ENCODE peak calls at places on chromosomes 3 and 15, in eight cellular contexts. One of them, this sample, is unnamed.

GRCh38 chr3:14506626-14507344 is 33.4 kb downstream of the GRIP2 start:
- DNase-seq in thyroid gland: no peak
- DNase-seq in adrenal gland: no peak
- DNase-seq in body of pancreas: no peak
- DNase-seq in IMR-90: no peak
- DNase-seq in tibial nerve: no peak
- DNase-seq in upper lobe of left lung: no peak
- DNase-seq in A549: no peak
- DNase-seq in this sample: no peak

GRCh38 chr15:40358492-40359353 is 704 bp downstream of the DISP2 start:
- DNase-seq in thyroid gland: no peak
- DNase-seq in adrenal gland: no peak
- DNase-seq in body of pancreas: peak; percentile 25
- DNase-seq in IMR-90: no peak
- DNase-seq in tibial nerve: no peak
- DNase-seq in upper lobe of left lung: no peak
- DNase-seq in A549: no peak
- DNase-seq in this sample: no peak

GRCh38 chr3:130850044-130850797 is 43.7 kb upstream of the ATP2C1 start:
- DNase-seq in thyroid gland: no peak
- DNase-seq in adrenal gland: peak; percentile 37
- DNase-seq in body of pancreas: peak; percentile 38
- DNase-seq in IMR-90: peak; percentile 46
- DNase-seq in tibial nerve: peak; percentile 17
- DNase-seq in upper lobe of left lung: peak; percentile 38
- DNase-seq in A549: no peak
- DNase-seq in this sample: no peak

GRCh38 chr15:78800189-78800588 is 11.1 kb downstream of the ADAMTS7 start:
- DNase-seq in thyroid gland: no peak
- DNase-seq in adrenal gland: no peak
- DNase-seq in body of pancreas: no peak
- DNase-seq in IMR-90: no peak
- DNase-seq in tibial nerve: no peak
- DNase-seq in upper lobe of left lung: no peak
- DNase-seq in A549: no peak
- DNase-seq in this sample: no peak

GRCh38 chr3:12544652-12545472 is 437 bp downstream of the MKRN2OS start:
- DNase-seq in thyroid gland: no peak
- DNase-seq in adrenal gland: no peak
- DNase-seq in body of pancreas: no peak
- DNase-seq in IMR-90: no peak
- DNase-seq in tibial nerve: no peak
- DNase-seq in upper lobe of left lung: no peak
- DNase-seq in A549: no peak
- DNase-seq in this sample: no peak

GRCh38 chr3:37987751-37988179 is 2.8 kb upstream of the VILL start:
- DNase-seq in thyroid gland: no peak
- DNase-seq in adrenal gland: no peak
- DNase-seq in body of pancreas: peak; percentile 33
- DNase-seq in IMR-90: peak; percentile 30
- DNase-seq in tibial nerve: no peak
- DNase-seq in upper lobe of left lung: peak; percentile 73
- DNase-seq in A549: no peak
- DNase-seq in this sample: no peak

GRCh38 chr3:12235691-12236090 is 53.2 kb upstream of the PPARG start:
- DNase-seq in thyroid gland: no peak
- DNase-seq in adrenal gland: no peak
- DNase-seq in body of pancreas: no peak
- DNase-seq in IMR-90: peak; percentile 57
- DNase-seq in tibial nerve: no peak
- DNase-seq in upper lobe of left lung: no peak
- DNase-seq in A549: peak; percentile 16
- DNase-seq in this sample: no peak

GRCh38 chr3:38109580-38110313 is 27.2 kb downstream of the ACAA1 start:
- DNase-seq in thyroid gland: no peak
- DNase-seq in adrenal gland: no peak
- DNase-seq in body of pancreas: no peak
- DNase-seq in IMR-90: no peak
- DNase-seq in tibial nerve: no peak
- DNase-seq in upper lobe of left lung: no peak
- DNase-seq in A549: no peak
- DNase-seq in this sample: no peak

GRCh38 chr15:40247406-40247971 is 8.6 kb downstream of the PAK6 start:
- DNase-seq in thyroid gland: no peak
- DNase-seq in adrenal gland: no peak
- DNase-seq in body of pancreas: no peak
- DNase-seq in IMR-90: no peak
- DNase-seq in tibial nerve: no peak
- DNase-seq in upper lobe of left lung: peak; percentile 16
- DNase-seq in A549: no peak
- DNase-seq in this sample: no peak

GRCh38 chr15:52790941-52791751 is 1.0 kb upstream of the ONECUT1 start:
- DNase-seq in thyroid gland: no peak
- DNase-seq in adrenal gland: no peak
- DNase-seq in body of pancreas: peak; percentile 58
- DNase-seq in IMR-90: peak; percentile 7
- DNase-seq in tibial nerve: no peak
- DNase-seq in upper lobe of left lung: no peak
- DNase-seq in A549: no peak
- DNase-seq in this sample: no peak

GRCh38 chr15:74399100-74399499 is 31.7 kb upstream of the CYP11A1 start:
- DNase-seq in thyroid gland: no peak
- DNase-seq in adrenal gland: no peak
- DNase-seq in body of pancreas: no peak
- DNase-seq in IMR-90: no peak
- DNase-seq in tibial nerve: no peak
- DNase-seq in upper lobe of left lung: no peak
- DNase-seq in A549: no peak
- DNase-seq in this sample: no peak

GRCh38 chr3:143471705-143472104 is 352.1 kb downstream of the CHST2 start:
- DNase-seq in thyroid gland: no peak
- DNase-seq in adrenal gland: no peak
- DNase-seq in body of pancreas: no peak
- DNase-seq in IMR-90: no peak
- DNase-seq in tibial nerve: no peak
- DNase-seq in upper lobe of left lung: no peak
- DNase-seq in A549: no peak
- DNase-seq in this sample: no peak

GRCh38 chr3:14479591-14479990 is 60.6 kb downstream of the GRIP2 start:
- DNase-seq in thyroid gland: no peak
- DNase-seq in adrenal gland: no peak
- DNase-seq in body of pancreas: no peak
- DNase-seq in IMR-90: no peak
- DNase-seq in tibial nerve: no peak
- DNase-seq in upper lobe of left lung: no peak
- DNase-seq in A549: no peak
- DNase-seq in this sample: no peak

GRCh38 chr3:180421711-180422110 is 180.3 kb upstream of the TTC14 start:
- DNase-seq in thyroid gland: no peak
- DNase-seq in adrenal gland: no peak
- DNase-seq in body of pancreas: no peak
- DNase-seq in IMR-90: peak; percentile 7
- DNase-seq in tibial nerve: no peak
- DNase-seq in upper lobe of left lung: no peak
- DNase-seq in A549: no peak
- DNase-seq in this sample: no peak

GRCh38 chr15:43516801-43517353 is 531 bp upstream of the MAP1A start:
- DNase-seq in thyroid gland: no peak
- DNase-seq in adrenal gland: no peak
- DNase-seq in body of pancreas: no peak
- DNase-seq in IMR-90: peak; percentile 68
- DNase-seq in tibial nerve: no peak
- DNase-seq in upper lobe of left lung: no peak
- DNase-seq in A549: no peak
- DNase-seq in this sample: no peak

GRCh38 chr3:46768061-46768460 is 50.4 kb upstream of the PRSS50 start:
- DNase-seq in thyroid gland: no peak
- DNase-seq in adrenal gland: no peak
- DNase-seq in body of pancreas: no peak
- DNase-seq in IMR-90: no peak
- DNase-seq in tibial nerve: no peak
- DNase-seq in upper lobe of left lung: no peak
- DNase-seq in A549: no peak
- DNase-seq in this sample: no peak

GRCh38 chr3:115448856-115449255 is 174.5 kb upstream of the GAP43 start:
- DNase-seq in thyroid gland: no peak
- DNase-seq in adrenal gland: no peak
- DNase-seq in body of pancreas: no peak
- DNase-seq in IMR-90: no peak
- DNase-seq in tibial nerve: no peak
- DNase-seq in upper lobe of left lung: no peak
- DNase-seq in A549: no peak
- DNase-seq in this sample: no peak

GRCh38 chr15:91572110-91572509 is 281.4 kb upstream of the SLCO3A1 start:
- DNase-seq in thyroid gland: no peak
- DNase-seq in adrenal gland: no peak
- DNase-seq in body of pancreas: no peak
- DNase-seq in IMR-90: peak; percentile 15
- DNase-seq in tibial nerve: no peak
- DNase-seq in upper lobe of left lung: peak; percentile 33
- DNase-seq in A549: no peak
- DNase-seq in this sample: peak; percentile 53

GRCh38 chr3:108959017-108959416 is 5.3 kb upstream of the GUCA1C start:
- DNase-seq in thyroid gland: no peak
- DNase-seq in adrenal gland: no peak
- DNase-seq in body of pancreas: no peak
- DNase-seq in IMR-90: no peak
- DNase-seq in tibial nerve: no peak
- DNase-seq in upper lobe of left lung: no peak
- DNase-seq in A549: no peak
- DNase-seq in this sample: no peak

DNA sequence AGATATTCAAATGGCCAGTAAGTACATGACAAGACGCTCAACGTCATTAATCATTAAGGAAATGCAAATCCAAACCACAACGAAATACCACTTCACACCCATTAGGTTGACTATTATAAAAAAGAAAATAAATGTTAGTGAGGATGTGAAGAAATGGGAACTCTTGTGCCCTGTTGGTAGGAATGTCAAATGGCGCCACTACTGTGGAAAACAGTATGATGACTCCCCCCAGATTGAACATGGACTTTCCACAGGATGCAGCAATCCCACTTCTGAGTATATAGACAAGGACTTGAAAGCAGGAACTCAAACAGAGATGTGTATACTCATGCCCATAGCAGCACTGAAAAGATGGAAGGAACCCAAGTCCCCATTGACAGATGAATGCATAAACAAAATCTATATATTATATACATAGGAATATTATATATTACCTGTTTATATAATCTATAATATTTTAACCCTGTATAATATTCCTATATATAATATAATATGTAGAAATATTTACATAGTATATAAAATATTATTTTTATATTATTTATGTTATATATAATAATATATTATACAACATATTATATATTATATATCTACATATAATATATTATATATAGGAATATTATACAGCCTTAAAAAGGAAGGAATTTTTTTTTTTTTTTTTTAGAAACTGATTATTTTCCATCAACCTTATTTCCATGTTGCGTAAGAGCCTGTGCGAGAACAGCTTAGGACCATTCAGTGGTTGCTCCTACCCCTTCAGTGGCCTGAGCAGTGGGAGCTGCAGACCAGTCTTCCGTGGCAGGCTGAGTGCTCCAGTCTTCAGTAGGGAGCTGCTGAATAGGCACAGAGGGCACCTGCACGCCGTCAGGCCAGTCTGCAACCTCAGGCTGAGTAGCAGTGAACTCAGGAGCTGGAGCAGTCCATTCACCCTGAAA is 17.6 kb upstream of the PIGZ start:
- DNase-seq in thyroid gland: no peak
- DNase-seq in adrenal gland: no peak
- DNase-seq in body of pancreas: no peak
- DNase-seq in IMR-90: no peak
- DNase-seq in tibial nerve: no peak
- DNase-seq in upper lobe of left lung: no peak
- DNase-seq in A549: no peak
- DNase-seq in this sample: no peak
- TF ChIP-seq POLR2A in thyroid gland: no peak
- TF ChIP-seq POLR2A in adrenal gland: no peak
- TF ChIP-seq POLR2A in body of pancreas: no peak
- TF ChIP-seq POLR2A in IMR-90: no peak
- TF ChIP-seq POLR2A in tibial nerve: no peak
- TF ChIP-seq POLR2A in upper lobe of left lung: no peak
- TF ChIP-seq POLR2A in A549: no peak
- TF ChIP-seq POLR2A in this sample: no peak

GRCh38 chr3:181735921-181736320 is 24.2 kb downstream of the SOX2 start:
- DNase-seq in thyroid gland: no peak
- DNase-seq in adrenal gland: no peak
- DNase-seq in body of pancreas: no peak
- DNase-seq in IMR-90: no peak
- DNase-seq in tibial nerve: no peak
- DNase-seq in upper lobe of left lung: no peak
- DNase-seq in A549: no peak
- DNase-seq in this sample: no peak
- TF ChIP-seq POLR2A in thyroid gland: no peak
- TF ChIP-seq POLR2A in adrenal gland: no peak
- TF ChIP-seq POLR2A in body of pancreas: no peak
- TF ChIP-seq POLR2A in IMR-90: no peak
- TF ChIP-seq POLR2A in tibial nerve: no peak
- TF ChIP-seq POLR2A in upper lobe of left lung: no peak
- TF ChIP-seq POLR2A in A549: no peak
- TF ChIP-seq POLR2A in this sample: no peak

GRCh38 chr3:185282696-185283373 is 29.0 kb upstream of the EHHADH start:
- DNase-seq in thyroid gland: peak; percentile 98
- DNase-seq in adrenal gland: peak; percentile 98
- DNase-seq in body of pancreas: peak; percentile 98
- DNase-seq in IMR-90: peak; percentile 93
- DNase-seq in tibial nerve: peak; percentile 88
- DNase-seq in upper lobe of left lung: peak; percentile 97
- DNase-seq in A549: peak; percentile 87
- DNase-seq in this sample: peak; percentile 97
- TF ChIP-seq POLR2A in thyroid gland: peak; percentile 65
- TF ChIP-seq POLR2A in adrenal gland: peak; percentile 71
- TF ChIP-seq POLR2A in body of pancreas: peak; percentile 38
- TF ChIP-seq POLR2A in IMR-90: peak; percentile 83
- TF ChIP-seq POLR2A in tibial nerve: no peak
- TF ChIP-seq POLR2A in upper lobe of left lung: peak; percentile 37
- TF ChIP-seq POLR2A in A549: peak; percentile 58
- TF ChIP-seq POLR2A in this sample: no peak

DNA sequence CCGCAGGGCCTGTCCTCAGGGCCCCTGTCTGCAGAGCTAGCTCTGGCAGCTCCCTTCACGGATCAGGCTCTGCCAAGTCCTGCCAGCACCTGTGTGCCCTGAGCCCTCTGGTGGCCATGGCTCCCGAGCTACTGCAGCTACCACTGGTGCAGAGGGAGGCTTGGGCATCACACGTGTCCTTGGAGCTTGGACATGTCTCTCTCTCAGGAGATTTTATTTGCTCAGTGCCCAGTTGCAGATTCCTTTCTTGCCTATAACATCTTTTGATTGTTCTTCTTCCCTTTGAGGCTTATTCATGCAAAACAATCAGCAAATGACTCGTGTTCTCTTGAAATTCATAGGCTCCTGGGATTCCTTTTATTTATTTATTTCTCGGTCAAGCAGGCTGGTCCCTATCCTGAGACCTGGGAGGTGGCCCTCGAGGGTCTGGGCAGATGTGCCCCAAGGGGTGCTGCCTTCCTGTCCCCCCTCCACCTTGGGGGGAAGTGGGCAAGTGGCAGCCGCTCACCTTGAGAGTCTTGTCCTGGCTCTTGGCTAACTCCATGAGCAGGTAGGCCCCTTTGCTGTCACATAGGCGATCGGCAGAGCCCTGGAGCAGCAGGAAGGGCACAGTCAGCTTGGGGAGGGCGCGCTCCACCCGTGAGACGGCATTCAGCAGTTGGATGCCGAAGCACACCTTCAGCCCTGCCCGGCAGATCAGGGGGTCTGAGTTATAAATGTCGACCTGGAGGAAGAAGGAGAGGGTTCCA is 21.9 kb downstream of the ABTB1 start:
- DNase-seq in thyroid gland: peak; percentile 69
- DNase-seq in adrenal gland: peak; percentile 88
- DNase-seq in body of pancreas: peak; percentile 93
- DNase-seq in IMR-90: peak; percentile 20
- DNase-seq in tibial nerve: no peak
- DNase-seq in upper lobe of left lung: peak; percentile 73
- DNase-seq in A549: peak; percentile 60
- DNase-seq in this sample: no peak
- TF ChIP-seq POLR2A in thyroid gland: no peak
- TF ChIP-seq POLR2A in adrenal gland: no peak
- TF ChIP-seq POLR2A in body of pancreas: no peak
- TF ChIP-seq POLR2A in IMR-90: no peak
- TF ChIP-seq POLR2A in tibial nerve: no peak
- TF ChIP-seq POLR2A in upper lobe of left lung: no peak
- TF ChIP-seq POLR2A in A549: no peak
- TF ChIP-seq POLR2A in this sample: no peak

This sample was measured in breast epithelium.